ENCODE peak calls at places on chromosomes 2 and 18, in seven cellular contexts. One of them, this sample, is unnamed.

GRCh38 chr2:194104687-194105086 is 1552.3 kb upstream of the SLC39A10 start:
- DNase-seq in astrocyte of the spinal cord: no peak
- DNase-seq in CD4-positive, alpha-beta memory T cell: no peak
- DNase-seq in NCI-H1417 treated with DMSO at 0.1 percent for 48 hours: no peak
- DNase-seq in naive thymus-derived CD8-positive, alpha-beta T cell: no peak
- DNase-seq in stimulated activated CD4-positive, alpha-beta T cell treated with anti-CD3 and anti-CD28 coated beads, TNF-alpha, amount 100 ng/mL, for 4 hours: no peak
- DNase-seq in activated CD4-positive, alpha-beta memory T cell treated with anti-CD3 and anti-CD28 coated beads, Interleukin-2, amount 10 ng/mL, durations not matched to agents 7 days and 5 days: no peak
- DNase-seq in this sample: no peak

GRCh38 chr2:23211987-23212583 is 172.9 kb upstream of the KLHL29 start:
- DNase-seq in stimulated activated CD4-positive, alpha-beta T cell treated with anti-CD3 and anti-CD28 coated beads, TNF-alpha, amount 100 ng/mL, for 4 hours: no peak
- DNase-seq in astrocyte of the spinal cord: no peak
- DNase-seq in naive thymus-derived CD8-positive, alpha-beta T cell: no peak
- DNase-seq in activated CD4-positive, alpha-beta memory T cell treated with anti-CD3 and anti-CD28 coated beads, Interleukin-2, amount 10 ng/mL, durations not matched to agents 7 days and 5 days: no peak
- DNase-seq in CD4-positive, alpha-beta memory T cell: no peak
- DNase-seq in NCI-H1417 treated with DMSO at 0.1 percent for 48 hours: no peak
- DNase-seq in this sample: peak; percentile 25

GRCh38 chr2:127348421-127349000 is 39.3 kb downstream of the MAP3K2 start:
- DNase-seq in NCI-H1417 treated with DMSO at 0.1 percent for 48 hours: no peak
- DNase-seq in CD4-positive, alpha-beta memory T cell: no peak
- DNase-seq in stimulated activated CD4-positive, alpha-beta T cell treated with anti-CD3 and anti-CD28 coated beads, TNF-alpha, amount 100 ng/mL, for 4 hours: no peak
- DNase-seq in naive thymus-derived CD8-positive, alpha-beta T cell: no peak
- DNase-seq in astrocyte of the spinal cord: no peak
- DNase-seq in activated CD4-positive, alpha-beta memory T cell treated with anti-CD3 and anti-CD28 coated beads, Interleukin-2, amount 10 ng/mL, durations not matched to agents 7 days and 5 days: no peak
- DNase-seq in this sample: no peak

GRCh38 chr2:99878951-99879350 is 263.4 kb downstream of the AFF3 start:
- DNase-seq in stimulated activated CD4-positive, alpha-beta T cell treated with anti-CD3 and anti-CD28 coated beads, TNF-alpha, amount 100 ng/mL, for 4 hours: no peak
- DNase-seq in astrocyte of the spinal cord: peak; percentile 88
- DNase-seq in NCI-H1417 treated with DMSO at 0.1 percent for 48 hours: no peak
- DNase-seq in activated CD4-positive, alpha-beta memory T cell treated with anti-CD3 and anti-CD28 coated beads, Interleukin-2, amount 10 ng/mL, durations not matched to agents 7 days and 5 days: no peak
- DNase-seq in CD4-positive, alpha-beta memory T cell: no peak
- DNase-seq in naive thymus-derived CD8-positive, alpha-beta T cell: no peak
- DNase-seq in this sample: no peak

GRCh38 chr2:24913896-24914295 is 6.1 kb downstream of the ADCY3 start:
- DNase-seq in naive thymus-derived CD8-positive, alpha-beta T cell: no peak
- DNase-seq in NCI-H1417 treated with DMSO at 0.1 percent for 48 hours: no peak
- DNase-seq in stimulated activated CD4-positive, alpha-beta T cell treated with anti-CD3 and anti-CD28 coated beads, TNF-alpha, amount 100 ng/mL, for 4 hours: no peak
- DNase-seq in astrocyte of the spinal cord: no peak
- DNase-seq in activated CD4-positive, alpha-beta memory T cell treated with anti-CD3 and anti-CD28 coated beads, Interleukin-2, amount 10 ng/mL, durations not matched to agents 7 days and 5 days: no peak
- DNase-seq in CD4-positive, alpha-beta memory T cell: no peak
- DNase-seq in this sample: no peak

GRCh38 chr2:180938419-180938818 is 42.0 kb upstream of the UBE2E3 start:
- DNase-seq in naive thymus-derived CD8-positive, alpha-beta T cell: no peak
- DNase-seq in CD4-positive, alpha-beta memory T cell: no peak
- DNase-seq in NCI-H1417 treated with DMSO at 0.1 percent for 48 hours: no peak
- DNase-seq in astrocyte of the spinal cord: peak; percentile 5
- DNase-seq in stimulated activated CD4-positive, alpha-beta T cell treated with anti-CD3 and anti-CD28 coated beads, TNF-alpha, amount 100 ng/mL, for 4 hours: no peak
- DNase-seq in activated CD4-positive, alpha-beta memory T cell treated with anti-CD3 and anti-CD28 coated beads, Interleukin-2, amount 10 ng/mL, durations not matched to agents 7 days and 5 days: no peak
- DNase-seq in this sample: no peak

GRCh38 chr2:219555956-219556355 is 12.1 kb downstream of the TMEM198 start:
- DNase-seq in activated CD4-positive, alpha-beta memory T cell treated with anti-CD3 and anti-CD28 coated beads, Interleukin-2, amount 10 ng/mL, durations not matched to agents 7 days and 5 days: no peak
- DNase-seq in astrocyte of the spinal cord: no peak
- DNase-seq in naive thymus-derived CD8-positive, alpha-beta T cell: no peak
- DNase-seq in stimulated activated CD4-positive, alpha-beta T cell treated with anti-CD3 and anti-CD28 coated beads, TNF-alpha, amount 100 ng/mL, for 4 hours: no peak
- DNase-seq in NCI-H1417 treated with DMSO at 0.1 percent for 48 hours: no peak
- DNase-seq in CD4-positive, alpha-beta memory T cell: no peak
- DNase-seq in this sample: no peak

GRCh38 chr2:68901199-68901515 is 30.0 kb upstream of the BMP10 start:
- DNase-seq in NCI-H1417 treated with DMSO at 0.1 percent for 48 hours: no peak
- DNase-seq in CD4-positive, alpha-beta memory T cell: no peak
- DNase-seq in astrocyte of the spinal cord: no peak
- DNase-seq in naive thymus-derived CD8-positive, alpha-beta T cell: no peak
- DNase-seq in activated CD4-positive, alpha-beta memory T cell treated with anti-CD3 and anti-CD28 coated beads, Interleukin-2, amount 10 ng/mL, durations not matched to agents 7 days and 5 days: no peak
- DNase-seq in stimulated activated CD4-positive, alpha-beta T cell treated with anti-CD3 and anti-CD28 coated beads, TNF-alpha, amount 100 ng/mL, for 4 hours: no peak
- DNase-seq in this sample: no peak

GRCh38 chr18:23134780-23135678 is at the start of gene CABLES1:
- DNase-seq in naive thymus-derived CD8-positive, alpha-beta T cell: no peak
- DNase-seq in stimulated activated CD4-positive, alpha-beta T cell treated with anti-CD3 and anti-CD28 coated beads, TNF-alpha, amount 100 ng/mL, for 4 hours: no peak
- DNase-seq in astrocyte of the spinal cord: peak; percentile 73
- DNase-seq in CD4-positive, alpha-beta memory T cell: peak; percentile 29
- DNase-seq in activated CD4-positive, alpha-beta memory T cell treated with anti-CD3 and anti-CD28 coated beads, Interleukin-2, amount 10 ng/mL, durations not matched to agents 7 days and 5 days: peak; percentile 30
- DNase-seq in NCI-H1417 treated with DMSO at 0.1 percent for 48 hours: no peak
- DNase-seq in this sample: peak; percentile 56

GRCh38 chr2:174939046-174939445 is 66.1 kb downstream of the CHN1 start:
- DNase-seq in NCI-H1417 treated with DMSO at 0.1 percent for 48 hours: no peak
- DNase-seq in astrocyte of the spinal cord: peak; percentile 71
- DNase-seq in naive thymus-derived CD8-positive, alpha-beta T cell: no peak
- DNase-seq in activated CD4-positive, alpha-beta memory T cell treated with anti-CD3 and anti-CD28 coated beads, Interleukin-2, amount 10 ng/mL, durations not matched to agents 7 days and 5 days: no peak
- DNase-seq in CD4-positive, alpha-beta memory T cell: no peak
- DNase-seq in stimulated activated CD4-positive, alpha-beta T cell treated with anti-CD3 and anti-CD28 coated beads, TNF-alpha, amount 100 ng/mL, for 4 hours: no peak
- DNase-seq in this sample: no peak

GRCh38 chr2:153163055-153163454 is 315.5 kb downstream of the RPRM start:
- DNase-seq in NCI-H1417 treated with DMSO at 0.1 percent for 48 hours: peak; percentile 11
- DNase-seq in activated CD4-positive, alpha-beta memory T cell treated with anti-CD3 and anti-CD28 coated beads, Interleukin-2, amount 10 ng/mL, durations not matched to agents 7 days and 5 days: no peak
- DNase-seq in astrocyte of the spinal cord: peak; percentile 30
- DNase-seq in stimulated activated CD4-positive, alpha-beta T cell treated with anti-CD3 and anti-CD28 coated beads, TNF-alpha, amount 100 ng/mL, for 4 hours: no peak
- DNase-seq in naive thymus-derived CD8-positive, alpha-beta T cell: no peak
- DNase-seq in CD4-positive, alpha-beta memory T cell: no peak
- DNase-seq in this sample: no peak

GRCh38 chr2:191617589-191617988 is 60.3 kb upstream of the NABP1 start:
- DNase-seq in activated CD4-positive, alpha-beta memory T cell treated with anti-CD3 and anti-CD28 coated beads, Interleukin-2, amount 10 ng/mL, durations not matched to agents 7 days and 5 days: peak; percentile 47
- DNase-seq in astrocyte of the spinal cord: no peak
- DNase-seq in naive thymus-derived CD8-positive, alpha-beta T cell: peak; percentile 6
- DNase-seq in CD4-positive, alpha-beta memory T cell: peak; percentile 85
- DNase-seq in stimulated activated CD4-positive, alpha-beta T cell treated with anti-CD3 and anti-CD28 coated beads, TNF-alpha, amount 100 ng/mL, for 4 hours: no peak
- DNase-seq in NCI-H1417 treated with DMSO at 0.1 percent for 48 hours: no peak
- DNase-seq in this sample: no peak

GRCh38 chr2:62178741-62179271 is 17.1 kb upstream of the B3GNT2 start:
- DNase-seq in activated CD4-positive, alpha-beta memory T cell treated with anti-CD3 and anti-CD28 coated beads, Interleukin-2, amount 10 ng/mL, durations not matched to agents 7 days and 5 days: no peak
- DNase-seq in stimulated activated CD4-positive, alpha-beta T cell treated with anti-CD3 and anti-CD28 coated beads, TNF-alpha, amount 100 ng/mL, for 4 hours: no peak
- DNase-seq in CD4-positive, alpha-beta memory T cell: no peak
- DNase-seq in astrocyte of the spinal cord: peak; percentile 41
- DNase-seq in naive thymus-derived CD8-positive, alpha-beta T cell: no peak
- DNase-seq in NCI-H1417 treated with DMSO at 0.1 percent for 48 hours: no peak
- DNase-seq in this sample: no peak

GRCh38 chr2:23425338-23425871 is 40.4 kb downstream of the KLHL29 start:
- DNase-seq in astrocyte of the spinal cord: no peak
- DNase-seq in CD4-positive, alpha-beta memory T cell: no peak
- DNase-seq in activated CD4-positive, alpha-beta memory T cell treated with anti-CD3 and anti-CD28 coated beads, Interleukin-2, amount 10 ng/mL, durations not matched to agents 7 days and 5 days: no peak
- DNase-seq in NCI-H1417 treated with DMSO at 0.1 percent for 48 hours: no peak
- DNase-seq in naive thymus-derived CD8-positive, alpha-beta T cell: no peak
- DNase-seq in stimulated activated CD4-positive, alpha-beta T cell treated with anti-CD3 and anti-CD28 coated beads, TNF-alpha, amount 100 ng/mL, for 4 hours: no peak
- DNase-seq in this sample: no peak

GRCh38 chr2:223613017-223613950 is 11.1 kb upstream of the SCG2 start:
- DNase-seq in NCI-H1417 treated with DMSO at 0.1 percent for 48 hours: no peak
- DNase-seq in stimulated activated CD4-positive, alpha-beta T cell treated with anti-CD3 and anti-CD28 coated beads, TNF-alpha, amount 100 ng/mL, for 4 hours: no peak
- DNase-seq in naive thymus-derived CD8-positive, alpha-beta T cell: no peak
- DNase-seq in activated CD4-positive, alpha-beta memory T cell treated with anti-CD3 and anti-CD28 coated beads, Interleukin-2, amount 10 ng/mL, durations not matched to agents 7 days and 5 days: no peak
- DNase-seq in CD4-positive, alpha-beta memory T cell: no peak
- DNase-seq in astrocyte of the spinal cord: peak; percentile 99
- DNase-seq in this sample: peak; percentile 54

GRCh38 chr18:69480460-69480859 is 79.8 kb downstream of the DOK6 start:
- DNase-seq in activated CD4-positive, alpha-beta memory T cell treated with anti-CD3 and anti-CD28 coated beads, Interleukin-2, amount 10 ng/mL, durations not matched to agents 7 days and 5 days: no peak
- DNase-seq in NCI-H1417 treated with DMSO at 0.1 percent for 48 hours: no peak
- DNase-seq in CD4-positive, alpha-beta memory T cell: no peak
- DNase-seq in astrocyte of the spinal cord: no peak
- DNase-seq in naive thymus-derived CD8-positive, alpha-beta T cell: no peak
- DNase-seq in stimulated activated CD4-positive, alpha-beta T cell treated with anti-CD3 and anti-CD28 coated beads, TNF-alpha, amount 100 ng/mL, for 4 hours: no peak
- DNase-seq in this sample: no peak

GRCh38 chr2:10332402-10333246 is 29.9 kb downstream of the HPCAL1 start:
- DNase-seq in astrocyte of the spinal cord: peak; percentile 51
- DNase-seq in CD4-positive, alpha-beta memory T cell: no peak
- DNase-seq in naive thymus-derived CD8-positive, alpha-beta T cell: no peak
- DNase-seq in NCI-H1417 treated with DMSO at 0.1 percent for 48 hours: no peak
- DNase-seq in stimulated activated CD4-positive, alpha-beta T cell treated with anti-CD3 and anti-CD28 coated beads, TNF-alpha, amount 100 ng/mL, for 4 hours: peak; percentile 16
- DNase-seq in activated CD4-positive, alpha-beta memory T cell treated with anti-CD3 and anti-CD28 coated beads, Interleukin-2, amount 10 ng/mL, durations not matched to agents 7 days and 5 days: no peak
- DNase-seq in this sample: no peak

GRCh38 chr2:10253596-10254372 is 48.9 kb upstream of the HPCAL1 start:
- DNase-seq in stimulated activated CD4-positive, alpha-beta T cell treated with anti-CD3 and anti-CD28 coated beads, TNF-alpha, amount 100 ng/mL, for 4 hours: no peak
- DNase-seq in activated CD4-positive, alpha-beta memory T cell treated with anti-CD3 and anti-CD28 coated beads, Interleukin-2, amount 10 ng/mL, durations not matched to agents 7 days and 5 days: no peak
- DNase-seq in NCI-H1417 treated with DMSO at 0.1 percent for 48 hours: no peak
- DNase-seq in naive thymus-derived CD8-positive, alpha-beta T cell: no peak
- DNase-seq in astrocyte of the spinal cord: no peak
- DNase-seq in CD4-positive, alpha-beta memory T cell: no peak
- DNase-seq in this sample: no peak

GRCh38 chr2:1514391-1515072 is 101.3 kb downstream of the TPO start:
- DNase-seq in activated CD4-positive, alpha-beta memory T cell treated with anti-CD3 and anti-CD28 coated beads, Interleukin-2, amount 10 ng/mL, durations not matched to agents 7 days and 5 days: no peak
- DNase-seq in stimulated activated CD4-positive, alpha-beta T cell treated with anti-CD3 and anti-CD28 coated beads, TNF-alpha, amount 100 ng/mL, for 4 hours: no peak
- DNase-seq in CD4-positive, alpha-beta memory T cell: no peak
- DNase-seq in astrocyte of the spinal cord: no peak
- DNase-seq in NCI-H1417 treated with DMSO at 0.1 percent for 48 hours: no peak
- DNase-seq in naive thymus-derived CD8-positive, alpha-beta T cell: no peak
- DNase-seq in this sample: no peak

GRCh38 chr2:75491129-75491753 is 69.5 kb downstream of the EVA1A start:
- DNase-seq in CD4-positive, alpha-beta memory T cell: no peak
- DNase-seq in activated CD4-positive, alpha-beta memory T cell treated with anti-CD3 and anti-CD28 coated beads, Interleukin-2, amount 10 ng/mL, durations not matched to agents 7 days and 5 days: no peak
- DNase-seq in naive thymus-derived CD8-positive, alpha-beta T cell: no peak
- DNase-seq in astrocyte of the spinal cord: peak; percentile 57
- DNase-seq in stimulated activated CD4-positive, alpha-beta T cell treated with anti-CD3 and anti-CD28 coated beads, TNF-alpha, amount 100 ng/mL, for 4 hours: no peak
- DNase-seq in NCI-H1417 treated with DMSO at 0.1 percent for 48 hours: no peak
- DNase-seq in this sample: no peak

GRCh38 chr2:63053235-63053888 is 2.7 kb downstream of the OTX1 start:
- DNase-seq in stimulated activated CD4-positive, alpha-beta T cell treated with anti-CD3 and anti-CD28 coated beads, TNF-alpha, amount 100 ng/mL, for 4 hours: no peak
- DNase-seq in CD4-positive, alpha-beta memory T cell: no peak
- DNase-seq in astrocyte of the spinal cord: no peak
- DNase-seq in naive thymus-derived CD8-positive, alpha-beta T cell: no peak
- DNase-seq in activated CD4-positive, alpha-beta memory T cell treated with anti-CD3 and anti-CD28 coated beads, Interleukin-2, amount 10 ng/mL, durations not matched to agents 7 days and 5 days: no peak
- DNase-seq in NCI-H1417 treated with DMSO at 0.1 percent for 48 hours: no peak
- DNase-seq in this sample: no peak

This sample was measured in transverse colon.